ENCODE peak calls at places on chromosomes 13 and 19, in five cellular contexts. G, L, Y, E and T are unnamed samples.

GRCh38 chr19:58406818-58407657 is 1.4 kb upstream of the ZNF584 start:
- DNase-seq in G (no peak), E (no peak), Y (no peak), L (no peak), T (no peak)

GRCh38 chr13:20161951-20162300 is 1.1 kb upstream of the GJA3 start:
- DNase-seq in L (no peak), G (no peak), Y (no peak), E (no peak), T (no peak)

GRCh38 chr13:114100446-114101320 is 31.7 kb downstream of the RASA3 start:
- DNase-seq in E (no peak), Y (no peak), G (no peak), L (no peak), T (peak; percentile 75)

GRCh38 chr19:48696353-48697010 is 711 bp downstream of the FUT2 start:
- DNase-seq in L (no peak), G (no peak), Y (no peak), E (no peak), T (no peak)

GRCh38 chr19:40889366-40889765 is 7.3 kb upstream of the CYP2A7 start:
- DNase-seq in Y (no peak), G (no peak), L (no peak), E (no peak), T (no peak)

GRCh38 chr13:25819856-25820530 is 231.8 kb downstream of the SHISA2 start:
- DNase-seq in Y (no peak), G (no peak), E (no peak), L (no peak), T (no peak)

GRCh38 chr19:47510516-47511127 is 4.2 kb downstream of the NAPA start:
- DNase-seq in L (no peak), Y (no peak), E (no peak), G (no peak), T (no peak)

GRCh38 chr13:48155850-48156249 is 60.9 kb upstream of the MED4 start:
- DNase-seq in G (peak; percentile 15), E (peak; percentile 52), L (peak; percentile 9), Y (peak; percentile 38), T (no peak)

GRCh38 chr13:34750078-34750703 is 191.9 kb upstream of the NBEA start:
- DNase-seq in G (no peak), Y (no peak), L (no peak), E (no peak), T (no peak)

GRCh38 chr13:31049833-31050232 is 111.9 kb downstream of the HSPH1 start:
- DNase-seq in Y (no peak), G (no peak), E (no peak), L (no peak), T (no peak)

GRCh38 chr13:20672772-20673171 is 30.7 kb upstream of the IL17D start:
- DNase-seq in L (no peak), Y (no peak), E (no peak), G (no peak), T (no peak)

GRCh38 chr13:39656325-39656677 is 839 bp downstream of the COG6 start:
- DNase-seq in G (no peak), L (no peak), E (no peak), Y (no peak), T (no peak)

GRCh38 chr13:44340508-44340907 is 33.1 kb upstream of the SERP2 start:
- DNase-seq in L (no peak), G (no peak), E (no peak), Y (no peak), T (no peak)

GRCh38 chr19:2268480-2268830 is 12.2 kb upstream of the JSRP1 start:
- DNase-seq in G (no peak), E (no peak), L (no peak), Y (no peak), T (peak; percentile 10)

GRCh38 chr19:4811328-4812131 is 20.0 kb downstream of the TICAM1 start:
- DNase-seq in E (peak; percentile 90), L (peak; percentile 77), Y (peak; percentile 58), G (peak; percentile 48), T (peak; percentile 74)

GRCh38 chr19:41225238-41226052 is 6.4 kb downstream of the AXL start:
- DNase-seq in G (no peak), L (no peak), Y (peak; percentile 97), E (no peak), T (no peak)

GRCh38 chr19:48363500-48363809 is 285 bp downstream of the TMEM143 start:
- DNase-seq in G (no peak), L (no peak), Y (no peak), E (no peak), T (no peak)

GRCh38 chr19:16222806-16223205 is 25.1 kb downstream of the AP1M1 start:
- DNase-seq in Y (no peak), E (no peak), G (no peak), L (no peak), T (no peak)

GRCh38 chr13:112153846-112154245 is 86.9 kb downstream of the SOX1 start:
- DNase-seq in Y (no peak), G (no peak), E (no peak), L (no peak), T (no peak)

GRCh38 chr19:6440905-6441304 is 7.3 kb upstream of the SLC25A41 start:
- DNase-seq in E (no peak), L (no peak), G (no peak), Y (no peak), T (no peak)

GRCh38 chr19:18514800-18515682 is 6.8 kb downstream of the ELL start:
- DNase-seq in Y (no peak), L (no peak), E (no peak), G (no peak), T (no peak)

GRCh38 chr13:47897411-47898050 is 103.5 kb downstream of the SUCLA2 start:
- DNase-seq in E (no peak), Y (no peak), G (no peak), L (no peak), T (no peak)

GRCh38 chr19:50803633-50804419 is 13.6 kb downstream of the ACP4 start:
- DNase-seq in L (no peak), G (peak; percentile 23), Y (no peak), E (peak; percentile 26), T (peak; percentile 30)

GRCh38 chr13:70668293-70668692 is 560.0 kb upstream of the KLHL1 start:
- DNase-seq in E (no peak), L (no peak), Y (no peak), G (no peak), T (no peak)

GRCh38 chr13:39616087-39616694 is 13.2 kb upstream of the LHFPL6 start:
- DNase-seq in Y (peak; percentile 44), G (peak; percentile 30), L (peak; percentile 17), E (peak; percentile 51), T (peak; percentile 51)

GRCh38 chr13:39385154-39385553 is 217.8 kb downstream of the LHFPL6 start:
- DNase-seq in E (no peak), L (no peak), Y (no peak), G (no peak), T (no peak)

GRCh38 chr13:36820222-36820621 is 1.2 kb downstream of the RFXAP start:
- DNase-seq in Y (no peak), G (peak; percentile 11), E (no peak), L (no peak), T (peak; percentile 16)

GRCh38 chr19:32519023-32519422 is 62.0 kb upstream of the PDCD5 start:
- DNase-seq in G (peak; percentile 2), Y (no peak), L (no peak), E (peak; percentile 21), T (peak; percentile 14)

GRCh38 chr13:110636053-110636475 is 20.7 kb downstream of the NAXD start:
- DNase-seq in L (no peak), Y (no peak), G (no peak), E (no peak), T (no peak)